ENCODE peak calls at places on chromosomes 7 and 10, in six cellular contexts. Y is A549; N is stimulated activated CD4-positive, alpha-beta T cell treated with anti-CD3 and anti-CD28 coated beads, Interleukin-12 subunit alpha, Interleukin-12 subunit beta, amount 100 ng/mL, for 48 hours; Z is T-helper 2 cell; R is heart left ventricle; H is CD4-positive, alpha-beta T cell. A is an unnamed sample.

GRCh38 chr7:151087247-151088018 is 1.2 kb downstream of the AGAP3 start:
- DNase-seq in N (peak), R (peak), H (peak), Y (peak), Z (peak), A (no peak)

GRCh38 chr7:159118220-159118595 is 26.5 kb downstream of the VIPR2 start:
- DNase-seq in Z (no peak), R (no peak), Y (no peak), H (no peak), N (no peak), A (no peak)

GRCh38 chr10:7562026-7562425 is 104.7 kb downstream of the ITIH5 start:
- DNase-seq in H (no peak), R (no peak), N (no peak), Z (no peak), Y (no peak), A (no peak)

GRCh38 chr10:104938031-104938430 is 296.9 kb downstream of the SORCS3 start:
- DNase-seq in H (no peak), Y (no peak), N (no peak), Z (no peak), R (no peak), A (no peak)

GRCh38 chr10:123494409-123494808 is 171.7 kb upstream of the GPR26 start:
- DNase-seq in Y (no peak), R (no peak), N (no peak), H (no peak), Z (no peak), A (peak)

GRCh38 chr10:124592101-124592500 is 130.5 kb downstream of the LHPP start:
- DNase-seq in R (peak), Z (no peak), H (no peak), Y (no peak), N (no peak), A (no peak)

GRCh38 chr10:50625663-50626062 is 1.9 kb upstream of the SGMS1 start:
- DNase-seq in Z (no peak), H (no peak), R (no peak), Y (no peak), N (no peak), A (no peak)

GRCh38 chr10:126397640-126398382 is 9.5 kb upstream of the ADAM12 start:
- DNase-seq in Y (peak), Z (no peak), N (no peak), H (no peak), R (no peak), A (no peak)

GRCh38 chr10:13776861-13777301 is 190.1 kb downstream of the PRPF18 start:
- DNase-seq in H (no peak), N (no peak), Z (no peak), R (no peak), Y (no peak), A (no peak)

GRCh38 chr10:31928531-31929259 is at the start of gene ARHGAP12:
- DNase-seq in Z (peak), R (peak), Y (peak), N (peak), H (peak), A (peak)

GRCh38 chr7:69772699-69773436 is 174.6 kb downstream of the AUTS2 start:
- DNase-seq in Z (no peak), N (no peak), R (no peak), H (no peak), Y (no peak), A (no peak)

GRCh38 chr7:79893991-79894390 is 240.6 kb upstream of the GNAI1 start:
- DNase-seq in R (no peak), Y (no peak), Z (no peak), H (no peak), N (no peak), A (no peak)

GRCh38 chr7:108846471-108846870 is 276.8 kb downstream of the DNAJB9 start:
- DNase-seq in R (no peak), Z (no peak), H (no peak), Y (no peak), N (no peak), A (no peak)

GRCh38 chr10:118472961-118473675 is 122.3 kb downstream of the PRLHR start:
- DNase-seq in N (no peak), Y (no peak), H (no peak), R (no peak), Z (no peak), A (no peak)

GRCh38 chr7:103811315-103811714 is 178.1 kb downstream of the RELN start:
- DNase-seq in R (no peak), Y (no peak), N (no peak), H (no peak), Z (no peak), A (no peak)

GRCh38 chr7:26279405-26279804 is 12.3 kb upstream of the SNX10 start:
- DNase-seq in Z (no peak), Y (peak), H (no peak), N (no peak), R (no peak), A (peak)

GRCh38 chr10:102801978-102802377 is 35.2 kb downstream of the CYP17A1 start:
- DNase-seq in H (no peak), Z (no peak), Y (no peak), R (no peak), N (no peak), A (no peak)

GRCh38 chr10:109974509-109975191 is 33.1 kb upstream of the ADD3 start:
- DNase-seq in Y (peak), Z (no peak), N (no peak), R (no peak), H (no peak), A (no peak)

GRCh38 chr7:50151661-50152060 is 58.6 kb upstream of the ZPBP start:
- DNase-seq in R (no peak), H (no peak), Y (no peak), N (no peak), Z (no peak), A (no peak)

GRCh38 chr10:88898727-88899126 is 18.7 kb downstream of the STAMBPL1 start:
- DNase-seq in Y (no peak), Z (no peak), R (no peak), H (no peak), N (no peak), A (no peak)

GRCh38 chr7:66100408-66101050 is 14.1 kb upstream of the CRCP start:
- DNase-seq in Z (no peak), Y (no peak), H (no peak), N (no peak), R (no peak), A (no peak)

GRCh38 chr7:4791738-4792536 is 16.5 kb downstream of the AP5Z1 start:
- DNase-seq in H (peak), N (peak), Z (peak), R (peak), Y (peak), A (peak)

GRCh38 chr10:121337356-121337936 is 260.8 kb downstream of the FGFR2 start:
- DNase-seq in N (no peak), Z (no peak), R (no peak), H (no peak), Y (no peak), A (no peak)

GRCh38 chr10:121942749-121943148 is 14.9 kb upstream of the ATE1 start:
- DNase-seq in R (no peak), H (no peak), Y (peak), N (no peak), Z (no peak), A (peak)

GRCh38 chr10:63819753-63820347 is 298.6 kb downstream of the REEP3 start:
- DNase-seq in Y (peak), Z (no peak), H (no peak), N (peak), R (peak), A (peak)